ENCODE peak calls at places on chromosomes 1 and 21, in ten cellular contexts. G is GM23338, P is GM20000, T is stomach, A is testis, Q is AG09309, R is fibroblast of mammary gland, I is colonic mucosa, O is Calu3, N is MM.1S. K is an unnamed sample.

GRCh38 chr1:248695451-248696132 is 7.0 kb downstream of the OR14I1 start:
- DNase-seq in N (no peak), A (no peak), G (no peak), O (no peak), Q (peak), I (no peak), P (no peak), T (no peak), R (peak), K (no peak)

GRCh38 chr1:63322248-63322943 is at the start of gene FOXD3:
- DNase-seq in R (peak), G (peak), N (peak), I (peak), O (peak), Q (no peak), T (peak), P (peak), A (peak), K (no peak)

GRCh38 chr21:36602735-36603134 is 96.2 kb upstream of the SIM2 start:
- DNase-seq in T (no peak), N (no peak), A (no peak), R (no peak), G (no peak), Q (no peak), O (no peak), I (no peak), P (no peak), K (no peak)

GRCh38 chr1:234406871-234407270 is 33.6 kb downstream of the COA6 start:
- DNase-seq in A (no peak), P (no peak), G (no peak), R (no peak), N (no peak), Q (no peak), O (no peak), T (no peak), I (no peak), K (no peak)

GRCh38 chr1:109959974-109960744 is 24.4 kb upstream of the AHCYL1 start:
- DNase-seq in A (no peak), I (peak), N (no peak), O (no peak), Q (peak), P (no peak), T (no peak), R (peak), G (peak), K (no peak)

GRCh38 chr21:36753556-36753955 is 54.6 kb downstream of the SIM2 start:
- DNase-seq in T (no peak), O (no peak), A (no peak), Q (peak), G (no peak), R (peak), N (no peak), P (no peak), I (no peak), K (peak)

GRCh38 chr1:21251773-21252471 is 38.3 kb downstream of the ECE1 start:
- DNase-seq in N (no peak), G (no peak), A (no peak), T (peak), I (peak), R (peak), O (peak), Q (peak), P (no peak), K (peak)

GRCh38 chr1:219443763-219444162 is 169.1 kb downstream of the ZC3H11B start:
- DNase-seq in G (no peak), N (no peak), T (no peak), I (no peak), O (no peak), P (no peak), A (no peak), R (peak), Q (no peak), K (no peak)

GRCh38 chr1:44228218-44228617 is 14.9 kb downstream of the DMAP1 start:
- DNase-seq in Q (no peak), R (no peak), G (no peak), O (no peak), P (no peak), T (no peak), N (no peak), A (no peak), I (no peak), K (no peak)

GRCh38 chr1:43319288-43319687 is 18.3 kb upstream of the MPL start:
- DNase-seq in N (no peak), T (no peak), Q (no peak), R (no peak), O (no peak), G (no peak), P (no peak), A (no peak), I (no peak), K (no peak)

GRCh38 chr1:66156144-66156543 is 363.4 kb downstream of the PDE4B start:
- DNase-seq in P (no peak), I (no peak), Q (no peak), O (no peak), G (no peak), T (no peak), R (no peak), A (no peak), N (no peak), K (no peak)

GRCh38 chr1:171438441-171438840 is 46.9 kb upstream of the PRRC2C start:
- DNase-seq in T (peak), O (peak), N (no peak), I (peak), G (no peak), Q (peak), A (no peak), P (no peak), R (peak), K (peak)

GRCh38 chr21:28018741-28019669 is 973.7 kb downstream of the LTN1 start:
- DNase-seq in R (no peak), G (peak), Q (no peak), N (peak), T (no peak), I (no peak), O (peak), P (peak), A (no peak), K (no peak)

GRCh38 chr1:162070094-162070748 is 730 bp downstream of the NOS1AP start:
- DNase-seq in P (no peak), R (no peak), T (peak), I (peak), G (peak), N (peak), O (peak), A (no peak), Q (no peak), K (no peak)

GRCh38 chr1:99737016-99737415 is 29.4 kb downstream of the FRRS1 start:
- DNase-seq in A (peak), O (no peak), N (peak), G (peak), I (peak), T (no peak), P (no peak), R (peak), Q (peak), K (peak)
- TF ChIP-seq CTCF in A (peak), O (no peak), N (peak), G (peak), I (peak), T (no peak), P (no peak), R (peak), Q (peak), K (peak)

GRCh38 chr1:7576946-7577657 is 194.0 kb upstream of the VAMP3 start:
- DNase-seq in N (no peak), A (peak), T (no peak), R (no peak), I (no peak), O (peak), G (peak), Q (no peak), P (no peak), K (no peak)
- TF ChIP-seq CTCF in N (peak), A (peak), T (peak), R (peak), I (no peak), O (no peak), G (peak), Q (peak), P (no peak), K (peak)

GRCh38 chr1:101781437-101781836 is 215.3 kb downstream of the OLFM3 start:
- DNase-seq in P (no peak), G (no peak), R (peak), T (no peak), N (peak), Q (no peak), O (no peak), A (no peak), I (peak), K (peak)
- TF ChIP-seq CTCF in P (no peak), G (no peak), R (no peak), T (no peak), N (no peak), Q (no peak), O (no peak), A (no peak), I (no peak), K (no peak)

DNA sequence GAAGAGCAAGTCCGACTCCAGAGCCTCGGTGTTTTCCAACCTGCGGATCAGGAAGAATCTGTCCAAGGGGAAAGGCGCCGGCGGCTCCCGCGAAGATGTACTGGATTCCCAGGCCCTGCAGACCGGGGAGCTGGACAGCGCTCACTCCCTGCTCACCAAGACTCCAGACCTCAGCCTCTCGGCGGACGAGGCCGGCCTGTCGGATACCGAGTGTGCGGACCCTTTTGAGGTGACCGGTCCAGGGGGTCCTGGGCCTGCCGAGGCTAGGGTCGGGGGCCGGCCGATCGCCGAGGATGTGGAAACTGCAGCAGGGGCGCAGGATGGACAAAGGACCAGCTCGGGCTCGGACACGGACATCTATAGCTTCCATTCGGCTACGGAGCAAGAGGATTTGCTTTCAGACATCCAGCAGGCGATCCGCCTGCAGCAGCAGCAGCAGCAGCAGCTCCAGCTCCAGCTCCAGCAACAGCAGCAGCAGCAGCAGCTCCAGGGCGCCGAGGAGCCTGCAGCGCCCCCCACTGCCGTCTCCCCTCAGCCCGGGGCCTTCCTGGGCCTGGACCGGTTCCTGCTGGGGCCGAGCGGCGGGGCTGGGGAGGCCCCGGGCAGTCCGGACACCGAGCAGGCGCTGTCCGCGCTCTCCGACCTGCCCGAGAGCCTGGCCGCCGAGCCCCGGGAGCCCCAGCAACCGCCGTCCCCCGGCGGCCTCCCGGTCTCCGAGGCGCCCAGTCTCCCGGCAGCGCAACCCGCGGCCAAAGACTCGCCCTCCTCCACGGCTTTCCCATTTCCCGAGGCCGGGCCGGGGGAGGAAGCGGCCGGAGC is 827 bp downstream of the FMN2 start:
- DNase-seq in N (no peak), P (peak), T (no peak), G (peak), O (no peak), A (peak), I (peak), Q (no peak), R (peak), K (no peak)
- TF ChIP-seq CTCF in N (no peak), P (no peak), T (no peak), G (no peak), O (no peak), A (no peak), I (no peak), Q (peak), R (no peak), K (peak)